ENCODE peak calls at places on chromosomes 3 and 15, in nine cellular contexts. Q is activated CD4-positive, alpha-beta T cell treated with anti-CD3 and anti-CD28 coated beads for 24 hours; R is T-cell; H is HCEC 1CT; K is activated T-helper 1 cell treated with Interleukin-2 at 50 U/mL for 16 hours; A is naive thymus-derived CD4-positive, alpha-beta T cell; Z is non-pigmented ciliary epithelial cell; F is NAMALWA; J is GM18507. M is an unnamed sample.

GRCh38 chr15:78051622-78052405 is 25.7 kb downstream of the TBC1D2B start:
- DNase-seq in R (no peak), J (no peak), Z (no peak), K (no peak), H (no peak), A (no peak), F (no peak), Q (no peak), M (no peak)

GRCh38 chr15:76903251-76903681 is 1.9 kb downstream of the SCAPER start:
- DNase-seq in R (peak), Q (no peak), K (no peak), H (peak), A (peak), J (no peak), F (peak), Z (peak), M (peak)

GRCh38 chr3:105458518-105459215 is 92.0 kb downstream of the ALCAM start:
- DNase-seq in A (no peak), K (no peak), H (peak), Q (no peak), F (no peak), Z (no peak), J (no peak), R (no peak), M (no peak)

GRCh38 chr3:188339410-188340295 is 185.7 kb downstream of the LPP start:
- DNase-seq in J (no peak), H (no peak), A (no peak), Z (no peak), F (peak), R (peak), K (no peak), Q (peak), M (no peak)

GRCh38 chr3:72150634-72151412 is 365.9 kb upstream of the PROK2 start:
- DNase-seq in F (no peak), J (no peak), K (no peak), A (no peak), Z (no peak), Q (no peak), R (no peak), H (no peak), M (no peak)

GRCh38 chr15:46938169-46938568 is 779.1 kb upstream of the SEMA6D start:
- DNase-seq in R (no peak), J (no peak), Q (no peak), K (no peak), Z (no peak), F (no peak), A (no peak), H (no peak), M (peak)

GRCh38 chr15:60993008-60993407 is 236.1 kb downstream of the RORA start:
- DNase-seq in R (no peak), A (no peak), H (peak), J (no peak), Z (no peak), Q (no peak), K (no peak), F (no peak), M (no peak)

GRCh38 chr15:62089616-62090015 is 22.8 kb downstream of the C2CD4A start:
- DNase-seq in Q (no peak), K (no peak), H (no peak), R (no peak), Z (no peak), A (no peak), J (no peak), F (no peak), M (no peak)

GRCh38 chr15:68420186-68420684 is 11.7 kb downstream of the ITGA11 start:
- DNase-seq in F (no peak), H (no peak), J (no peak), Z (no peak), A (no peak), R (no peak), K (no peak), Q (no peak), M (no peak)

GRCh38 chr3:36991923-36992805 is 767 bp downstream of the EPM2AIP1 start:
- DNase-seq in Z (peak), Q (no peak), H (peak), F (no peak), K (no peak), A (no peak), R (no peak), J (no peak), M (peak)

GRCh38 chr3:197513953-197514785 is 41.6 kb downstream of the BDH1 start:
- DNase-seq in F (no peak), Z (no peak), A (no peak), Q (no peak), J (no peak), R (no peak), H (no peak), K (no peak), M (no peak)

GRCh38 chr15:99917237-99917636 is 184.0 kb upstream of the LYSMD4 start:
- DNase-seq in A (no peak), K (no peak), H (no peak), Z (no peak), J (no peak), R (no peak), F (no peak), Q (no peak), M (no peak)

GRCh38 chr3:134815519-134815918 is 20.5 kb downstream of the EPHB1 start:
- DNase-seq in H (no peak), J (no peak), R (no peak), K (no peak), Q (no peak), Z (no peak), A (no peak), F (no peak), M (no peak)

GRCh38 chr3:123383101-123384053 is 65.5 kb downstream of the ADCY5 start:
- DNase-seq in H (peak), R (no peak), Z (no peak), Q (no peak), F (no peak), J (no peak), K (no peak), A (no peak), M (no peak)

M was measured in MM.1S.